ENCODE peak calls at places on chromosome 18, in six cellular contexts. G, K, Q, O, E and B are unnamed samples.

GRCh38 chr18:78804206-78805030 is 175.2 kb upstream of the SALL3 start:
- DNase-seq in O (no peak), Q (no peak), K (no peak), E (no peak), G (no peak), B (no peak)

GRCh38 chr18:6248017-6248416 is 166.7 kb downstream of the L3MBTL4 start:
- DNase-seq in E (no peak), K (no peak), O (no peak), Q (no peak), G (no peak), B (no peak)

GRCh38 chr18:30730915-30731314 is 311.6 kb downstream of the DSC3 start:
- DNase-seq in K (no peak), E (no peak), G (no peak), O (peak), Q (no peak), B (no peak)

GRCh38 chr18:6624271-6624670 is 105.2 kb upstream of the ARHGAP28 start:
- DNase-seq in E (peak), Q (peak), O (no peak), K (no peak), G (no peak), B (peak)

GRCh38 chr18:38473535-38473934 is 907.9 kb upstream of the CELF4 start:
- DNase-seq in G (no peak), E (no peak), Q (no peak), K (no peak), O (no peak), B (no peak)

GRCh38 chr18:42053188-42053781 is 98.3 kb downstream of the PIK3C3 start:
- DNase-seq in G (peak), O (peak), Q (peak), K (peak), E (peak), B (peak)

GRCh38 chr18:61085751-61086150 is 247.5 kb upstream of the CDH20 start:
- DNase-seq in Q (no peak), G (no peak), O (no peak), K (no peak), E (no peak), B (peak)

GRCh38 chr18:9631814-9632496 is 17.6 kb upstream of the PPP4R1 start:
- DNase-seq in Q (peak), E (peak), O (no peak), G (no peak), K (peak), B (peak)

GRCh38 chr18:49865401-49865800 is 52.1 kb upstream of the ACAA2 start:
- DNase-seq in G (no peak), O (no peak), E (no peak), Q (no peak), K (no peak), B (no peak)

GRCh38 chr18:63182247-63182771 is 137.3 kb downstream of the BCL2 start:
- DNase-seq in E (no peak), O (no peak), K (no peak), G (no peak), Q (no peak), B (no peak)

GRCh38 chr18:4450065-4450676 is 4.9 kb downstream of the DLGAP1 start:
- DNase-seq in E (no peak), K (no peak), G (no peak), Q (peak), O (no peak), B (peak)

GRCh38 chr18:32072321-32072720 is 19.4 kb upstream of the RNF138 start:
- DNase-seq in O (no peak), G (peak), E (no peak), Q (no peak), K (no peak), B (no peak)

GRCh38 chr18:54873884-54874255 is 45.6 kb downstream of the RAB27B start:
- DNase-seq in E (no peak), G (no peak), O (no peak), Q (no peak), K (no peak), B (no peak)

GRCh38 chr18:51196116-51196810 is 1.2 kb downstream of the MEX3C start:
- DNase-seq in Q (peak), O (peak), G (peak), E (no peak), K (no peak), B (no peak)

GRCh38 chr18:8283901-8284585 is 325.2 kb upstream of the RAB12 start:
- DNase-seq in Q (peak), E (peak), O (no peak), G (no peak), K (no peak), B (no peak)

GRCh38 chr18:50711401-50711800 is 108.4 kb downstream of the MRO start:
- DNase-seq in K (no peak), G (no peak), O (no peak), Q (no peak), E (no peak), B (no peak)

GRCh38 chr18:61731693-61732376 is 161.0 kb downstream of the RNF152 start:
- DNase-seq in E (peak), G (no peak), K (no peak), O (no peak), Q (peak), B (no peak)

GRCh38 chr18:498901-499300 is 1.6 kb downstream of the COLEC12 start:
- DNase-seq in K (no peak), O (no peak), E (no peak), Q (no peak), G (no peak), B (peak)

GRCh38 chr18:74251297-74252031 is 40.3 kb downstream of the CYB5A start:
- DNase-seq in O (peak), G (no peak), Q (peak), K (no peak), E (peak), B (peak)

GRCh38 chr18:73841661-73842060 is 306.0 kb downstream of the FBXO15 start:
- DNase-seq in Q (no peak), E (no peak), G (no peak), K (no peak), O (no peak), B (no peak)

GRCh38 chr18:46856975-46857374 is 60.3 kb downstream of the PIAS2 start:
- DNase-seq in K (peak), Q (peak), E (no peak), G (no peak), O (no peak), B (peak)

GRCh38 chr18:1296237-1296636 is 391.6 kb downstream of the ADCYAP1 start:
- DNase-seq in G (no peak), O (no peak), E (no peak), Q (no peak), K (no peak), B (peak)

GRCh38 chr18:60147326-60147725 is 225.2 kb downstream of the MC4R start:
- DNase-seq in Q (no peak), K (no peak), G (no peak), O (no peak), E (no peak), B (no peak)

GRCh38 chr18:53534695-53535094 is 689.8 kb downstream of the MBD2 start:
- DNase-seq in G (no peak), E (no peak), Q (no peak), K (no peak), O (no peak), B (no peak)

GRCh38 chr18:11553098-11553940 is 56.1 kb upstream of the SLC35G4 start:
- DNase-seq in E (peak), K (peak), Q (peak), G (peak), O (peak), B (peak)

GRCh38 chr18:45169610-45170009 is 445.7 kb upstream of the SLC14A2 start:
- DNase-seq in E (peak), Q (peak), G (no peak), O (no peak), K (no peak), B (no peak)
- H3K9ac ChIP-seq in E (no peak), Q (no peak), G (no peak), O (no peak), K (no peak), B (no peak)

DNA sequence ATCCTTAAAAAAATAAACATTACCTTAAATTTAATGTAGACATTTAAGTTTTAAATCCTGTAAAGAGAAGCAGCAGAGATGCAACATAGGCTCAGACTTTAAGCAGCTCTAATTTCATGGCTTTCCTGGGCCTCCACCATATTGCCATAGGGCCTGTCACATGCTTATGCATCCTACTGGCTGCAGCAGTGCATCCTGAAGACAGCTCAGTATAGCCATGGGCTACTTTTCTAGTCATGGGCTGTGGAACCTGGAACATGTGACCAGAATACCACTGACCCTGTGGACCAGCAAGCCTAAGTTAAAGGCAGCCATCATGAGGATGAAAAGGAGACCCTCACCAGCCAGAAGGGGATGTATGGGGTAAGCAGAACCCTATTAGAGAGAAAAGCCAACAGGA is 10.7 kb downstream of the RMP24 start:
- DNase-seq in Q (no peak), E (no peak), K (no peak), G (no peak), O (no peak), B (no peak)
- H3K9ac ChIP-seq in Q (no peak), E (peak), K (no peak), G (no peak), O (no peak), B (no peak)

GRCh38 chr18:75524852-75525251 is 97.3 kb upstream of the SMIM21 start:
- DNase-seq in E (no peak), Q (no peak), K (no peak), G (no peak), O (no peak), B (no peak)
- H3K9ac ChIP-seq in E (no peak), Q (no peak), K (no peak), G (no peak), O (no peak), B (no peak)

GRCh38 chr18:3015851-3016250 is 2.9 kb upstream of the LPIN2 start:
- DNase-seq in E (no peak), Q (no peak), K (no peak), G (no peak), O (no peak), B (no peak)
- H3K9ac ChIP-seq in E (no peak), Q (no peak), K (no peak), G (peak), O (no peak), B (no peak)

DNA sequence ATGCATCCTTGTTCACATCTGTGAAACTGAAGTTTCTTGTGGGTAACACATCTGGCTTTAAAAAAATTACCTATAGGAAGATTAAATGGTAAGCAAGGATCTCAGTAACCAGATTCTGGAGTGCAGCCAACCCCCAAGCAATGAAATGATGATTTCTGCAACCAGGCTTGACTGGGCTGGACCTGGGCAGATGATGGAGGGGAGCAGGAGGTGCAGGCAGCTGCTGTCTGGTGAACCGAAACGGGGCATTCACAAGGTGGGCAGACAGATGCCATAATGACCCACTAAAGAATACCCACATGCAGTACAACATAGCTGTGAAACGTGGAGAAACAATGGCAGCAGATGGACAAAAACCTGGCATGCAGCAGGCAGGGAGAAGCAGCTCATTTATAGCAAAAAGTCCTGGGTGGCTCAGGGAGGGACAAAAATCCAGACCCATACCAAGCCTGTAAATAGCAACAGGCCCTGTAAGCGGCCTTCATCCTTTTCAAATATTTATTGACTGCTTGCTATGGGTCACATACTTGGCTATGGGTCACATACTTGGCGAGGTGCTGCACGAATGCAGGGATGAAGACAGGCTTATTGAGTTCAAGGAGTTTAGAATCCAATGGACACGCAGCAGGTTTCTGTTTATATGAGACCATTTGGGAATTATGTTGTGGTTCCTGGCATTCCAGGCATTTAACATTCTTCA is 244.6 kb downstream of the HRH4 start:
- DNase-seq in Q (peak), O (no peak), E (peak), G (no peak), K (no peak), B (no peak)
- H3K9ac ChIP-seq in Q (no peak), O (no peak), E (no peak), G (no peak), K (no peak), B (no peak)

DNA sequence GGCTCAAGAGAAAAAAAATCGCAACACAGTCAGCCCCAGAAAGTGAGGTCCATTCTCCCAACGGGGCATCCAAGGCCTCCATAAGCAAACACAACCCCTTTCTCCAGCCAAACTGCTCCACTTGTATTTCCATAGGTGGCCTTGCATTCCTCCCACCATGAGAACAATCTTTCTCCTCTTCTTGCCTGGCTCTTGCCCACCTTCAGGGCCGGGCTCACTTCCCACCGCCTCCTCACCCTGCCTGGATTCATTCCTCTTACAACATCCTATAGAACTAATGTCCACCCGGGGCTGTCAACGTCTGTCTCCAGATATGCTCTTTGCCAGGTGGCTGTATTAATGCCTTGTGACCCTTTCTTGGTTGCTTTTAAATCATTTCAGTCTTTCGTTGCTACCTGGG is 124.5 kb downstream of the SMAD7 start:
- DNase-seq in E (no peak), K (no peak), G (no peak), Q (no peak), O (no peak), B (no peak)
- H3K9ac ChIP-seq in E (peak), K (no peak), G (no peak), Q (no peak), O (no peak), B (no peak)

DNA sequence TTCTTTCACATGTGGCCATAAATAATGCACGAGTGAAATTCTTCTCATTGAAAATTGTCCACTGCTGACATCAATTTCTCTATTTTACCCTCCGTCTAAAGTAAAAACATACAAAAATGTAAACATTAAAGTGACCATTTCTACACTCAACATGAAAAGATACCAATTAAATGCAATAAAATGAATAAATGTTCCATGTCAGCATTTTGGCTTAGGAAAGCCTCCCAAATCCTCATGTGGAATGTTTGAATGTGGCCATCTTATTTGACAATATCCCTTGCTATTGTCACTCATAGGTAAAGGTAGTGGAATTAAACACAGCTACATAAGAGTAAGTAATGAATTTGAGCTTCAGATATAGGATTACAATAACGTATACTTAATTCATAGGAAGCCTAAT is 60.8 kb downstream of the ZNF521 start:
- DNase-seq in G (no peak), O (no peak), Q (no peak), K (no peak), E (no peak), B (no peak)
- H3K9ac ChIP-seq in G (no peak), O (no peak), Q (no peak), K (no peak), E (no peak), B (no peak)

GRCh38 chr18:43932140-43932539 is 654.9 kb upstream of the SYT4 start:
- DNase-seq in E (peak), K (no peak), O (no peak), G (no peak), Q (peak), B (no peak)
- H3K9ac ChIP-seq in E (no peak), K (no peak), O (no peak), G (no peak), Q (no peak), B (no peak)